ENCODE peak calls at places on chromosomes 5 and 9, in five cellular contexts. O is colonic mucosa, V is psoas muscle, S is kidney, W is heart right ventricle. Q is an unnamed sample. For H3K36me3, the result is how much of the 10 kb centered on the place peaks cover.

GRCh38 chr5:157384971-157385709 is 74.9 kb upstream of the NIPAL4 start:
- DNase-seq in O (no peak), V (no peak), S (no peak), W (no peak), Q (no peak)

GRCh38 chr5:16899171-16899570 is 36.9 kb downstream of the MYO10 start:
- DNase-seq in O (no peak), V (no peak), S (no peak), W (no peak), Q (no peak)

GRCh38 chr9:131402738-131403492 is 9.0 kb downstream of the PRRC2B start:
- DNase-seq in O (peak), V (peak), S (peak), W (peak), Q (peak)

GRCh38 chr9:71931166-71931565 is 19.7 kb downstream of the C9orf85 start:
- DNase-seq in O (no peak), V (no peak), S (no peak), W (no peak), Q (no peak)

GRCh38 chr5:143155445-143155844 is 248.0 kb downstream of the NR3C1 start:
- DNase-seq in O (no peak), V (no peak), S (no peak), W (no peak), Q (no peak)

GRCh38 chr9:72255546-72255925 is 106.3 kb downstream of the GDA start:
- DNase-seq in O (no peak), V (no peak), S (no peak), W (no peak), Q (no peak)

GRCh38 chr9:24210641-24211040 is 335.1 kb downstream of the IZUMO3 start:
- DNase-seq in O (no peak), V (no peak), S (no peak), W (no peak), Q (no peak)

GRCh38 chr5:52987711-52988329 is 1.3 kb upstream of the ITGA2 start:
- DNase-seq in O (no peak), V (no peak), S (no peak), W (no peak), Q (no peak)

GRCh38 chr9:13568446-13568845 is 289.0 kb upstream of the MPDZ start:
- DNase-seq in O (no peak), V (peak), S (no peak), W (no peak), Q (no peak)

GRCh38 chr5:107979900-107980299 is 309.2 kb upstream of the EFNA5 start:
- DNase-seq in O (no peak), V (no peak), S (no peak), W (no peak), Q (no peak)

GRCh38 chr9:34457266-34458012 is 931 bp downstream of the FAM219A start:
- DNase-seq in O (peak), V (peak), S (peak), W (peak), Q (peak)

GRCh38 chr9:120741701-120742100 is 27.4 kb upstream of the MEGF9 start:
- DNase-seq in O (no peak), V (no peak), S (no peak), W (no peak), Q (no peak)

GRCh38 chr9:120742951-120743416 is 28.7 kb upstream of the MEGF9 start:
- DNase-seq in O (no peak), V (no peak), S (no peak), W (no peak), Q (no peak)

GRCh38 chr9:120735415-120736126 is 21.3 kb upstream of the MEGF9 start:
- DNase-seq in O (no peak), V (peak), S (no peak), W (no peak), Q (peak)

GRCh38 chr9:120737411-120737810 is 23.1 kb upstream of the MEGF9 start:
- DNase-seq in O (no peak), V (no peak), S (no peak), W (no peak), Q (no peak)

DNA sequence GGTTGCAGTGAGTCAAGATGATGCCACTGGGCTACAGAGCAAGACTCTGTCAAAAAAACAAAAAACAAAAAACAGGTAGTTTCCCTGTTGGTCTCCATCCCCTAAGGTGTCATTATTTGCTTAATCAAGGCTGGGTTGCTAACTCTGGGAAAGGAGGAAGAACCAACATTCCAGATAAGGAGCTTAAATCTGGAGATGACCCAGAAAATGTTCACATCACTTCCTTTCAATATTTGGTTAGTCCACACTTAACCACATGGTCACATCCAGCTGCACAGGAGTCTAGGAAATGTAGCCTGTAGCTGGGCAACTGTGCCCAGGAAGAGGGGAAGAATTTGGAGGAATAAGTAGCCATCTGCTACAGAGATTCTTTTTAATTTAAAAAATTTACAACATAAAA is 25.9 kb upstream of the MEGF9 start:
- DNase-seq in O (no peak), V (no peak), S (no peak), W (no peak), Q (no peak)
- TF ChIP-seq CTCF in O (no peak), V (no peak), S (no peak), W (no peak), Q (no peak)

DNA sequence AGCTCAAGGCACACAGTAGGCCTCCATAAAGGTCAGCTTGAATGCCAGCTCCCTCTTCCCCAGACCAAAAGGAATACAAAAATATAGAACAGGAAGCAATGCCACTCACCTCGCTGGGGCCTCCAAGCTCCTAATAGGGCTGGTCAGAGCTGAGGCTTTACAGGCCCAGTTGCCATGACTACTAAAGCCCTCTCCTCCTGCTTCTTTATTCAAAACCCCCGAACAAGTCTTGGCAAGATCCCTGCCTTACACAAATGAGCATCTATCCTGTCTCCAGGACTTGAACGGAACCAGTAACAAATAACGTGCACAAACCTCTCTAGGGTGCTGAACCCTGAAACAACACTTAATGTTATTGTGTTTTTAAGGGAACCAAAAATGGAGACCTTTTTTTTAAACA is 136.3 kb downstream of the SIL1 start:
- DNase-seq in O (no peak), V (no peak), S (no peak), W (no peak), Q (no peak)
- H3K4me3 ChIP-seq in O (no peak), V (no peak), S (no peak), W (no peak), Q (no peak)

DNA sequence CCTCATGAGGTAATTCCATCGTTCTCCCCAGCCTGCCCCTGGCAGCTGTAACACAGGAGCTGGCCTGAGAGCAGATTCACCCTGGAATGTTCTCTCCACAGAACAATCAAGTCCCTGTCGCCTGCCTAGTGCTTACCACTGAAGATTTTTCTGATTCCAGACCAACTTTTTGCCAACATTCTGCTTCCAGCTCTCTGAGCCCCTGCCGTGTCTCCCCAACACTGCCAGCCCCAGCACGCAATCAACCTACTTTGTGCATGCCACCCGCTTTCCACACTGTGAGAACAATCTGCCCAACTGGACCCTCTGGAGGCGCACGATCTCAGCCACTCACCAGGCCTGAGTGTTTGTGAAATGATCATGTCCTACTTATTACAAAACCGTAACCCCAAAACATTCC is 62.6 kb downstream of the PSMB7 start:
- DNase-seq in O (no peak), V (no peak), S (peak), W (no peak), Q (no peak)
- H3K36me3 ChIP-seq in O (under half), V (half or more), S (under half), W (under half), Q (half or more)

DNA sequence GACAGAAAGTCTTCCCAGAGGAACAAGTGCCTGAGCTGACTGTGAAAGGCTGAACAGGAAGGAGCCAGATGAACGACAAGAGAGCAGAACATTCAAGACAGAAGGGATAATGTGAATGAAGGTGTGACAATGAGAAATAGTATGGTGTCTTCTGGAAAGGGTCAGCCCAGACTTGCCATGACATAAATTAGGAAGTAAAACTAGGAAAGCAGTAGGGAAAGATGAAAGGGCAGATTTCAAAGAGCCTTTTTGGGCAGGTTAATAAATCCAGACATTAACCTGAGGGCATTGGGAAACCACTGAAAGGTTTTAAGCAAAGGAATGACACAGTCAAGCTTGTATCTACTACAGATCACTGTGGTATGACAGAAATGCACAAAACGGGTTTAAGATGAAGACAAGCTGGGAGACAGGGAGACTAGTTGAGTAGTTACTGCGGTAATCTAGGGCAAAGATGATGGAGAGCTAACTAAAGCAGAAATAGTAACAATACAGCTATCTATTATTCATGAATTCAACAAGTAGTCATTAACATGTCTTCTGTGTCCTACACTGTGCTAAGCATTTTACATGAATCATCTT is 580.9 kb upstream of the WWC1 start:
- DNase-seq in O (no peak), V (no peak), S (no peak), W (no peak), Q (no peak)
- TF ChIP-seq CTCF in O (no peak), V (no peak), S (no peak), W (no peak), Q (no peak)

DNA sequence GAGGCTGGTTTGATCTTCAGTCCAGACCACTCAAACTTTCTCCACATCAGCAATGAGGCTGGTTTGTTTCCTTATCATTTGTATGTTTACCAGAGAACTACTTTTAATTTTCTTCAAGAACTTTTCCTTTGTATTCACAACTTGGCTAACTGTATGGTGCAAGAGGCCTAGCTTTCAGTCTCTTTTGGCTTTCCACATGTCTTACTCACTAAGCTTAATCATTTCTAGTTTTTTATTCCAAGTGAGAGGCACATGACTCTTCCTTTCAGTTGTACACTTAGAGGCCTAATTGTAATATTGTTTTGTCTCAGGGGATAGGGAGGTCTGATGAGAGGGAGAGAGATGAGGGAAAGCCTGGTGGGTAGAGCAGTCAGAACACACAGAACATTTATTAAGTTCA is 554.0 kb upstream of the ARRDC3 start:
- DNase-seq in O (no peak), V (no peak), S (no peak), W (no peak), Q (no peak)
- H3K4me3 ChIP-seq in O (no peak), V (no peak), S (no peak), W (no peak), Q (no peak)

DNA sequence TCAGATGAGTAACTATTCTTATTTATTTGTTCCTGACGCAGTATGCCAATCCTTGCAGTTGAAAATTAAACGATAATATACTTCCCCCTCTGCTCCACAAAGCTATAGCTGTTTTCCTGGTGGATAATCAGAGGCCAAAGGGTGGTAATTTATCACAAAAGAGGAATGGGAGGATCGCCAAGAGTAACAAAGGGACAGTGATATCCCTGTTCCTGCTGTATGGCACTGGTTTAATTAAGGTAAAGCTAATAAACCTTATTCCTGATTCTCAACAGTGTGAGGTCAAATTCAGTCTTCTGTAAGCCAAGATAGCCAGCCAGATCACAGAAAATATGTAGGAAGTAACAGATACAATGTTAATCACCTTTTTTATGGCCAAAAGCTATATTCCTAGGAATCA is 33.4 kb upstream of the PTGER4 start:
- DNase-seq in O (peak), V (no peak), S (no peak), W (no peak), Q (no peak)
- H3K36me3 ChIP-seq in O (under half), V (under half), S (under half), W (under half), Q (under half)

GRCh38 chr9:121649476-121650219 is 1.8 kb upstream of the DAB2IP start:
- DNase-seq in O (no peak), V (peak), S (no peak), W (no peak), Q (no peak)
- TF ChIP-seq CTCF in O (no peak), V (no peak), S (no peak), W (no peak), Q (no peak)

GRCh38 chr5:141100243-141100805 is at the start of gene PCDHB3:
- DNase-seq in O (no peak), V (peak), S (peak), W (no peak), Q (peak)
- H3K4me3 ChIP-seq in O (no peak), V (peak), S (peak), W (peak), Q (peak)

DNA sequence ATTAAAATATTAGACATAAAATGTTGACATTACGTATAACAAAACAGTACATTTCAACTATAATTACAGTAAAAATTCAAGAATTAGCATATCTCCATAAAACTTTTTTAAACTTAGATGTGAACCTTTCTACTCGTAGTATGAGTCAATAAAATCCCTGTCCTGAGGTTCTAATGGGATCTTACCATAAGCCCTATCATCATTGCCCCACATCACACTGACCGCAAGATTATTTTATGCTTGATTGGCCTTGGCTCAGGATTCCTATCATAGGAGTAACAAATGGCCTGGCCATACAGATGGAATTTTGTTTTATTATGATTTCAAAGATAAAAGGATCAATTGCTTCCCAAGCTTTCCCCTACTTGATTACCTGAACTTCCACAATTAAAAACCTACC is 238.3 kb downstream of the MEF2C start:
- DNase-seq in O (no peak), V (no peak), S (no peak), W (no peak), Q (no peak)
- H3K36me3 ChIP-seq in O (under half), V (under half), S (under half), W (under half), Q (under half)

Q was measured in upper lobe of right lung.